ENCODE peak calls at places on chromosomes 4 and X, in seven cellular contexts. D, C, Q, E, A, U and S are unnamed samples.
A peak's percentile ranks its signal among the peaks of the same experiment; 100 is the strongest.

GRCh38 chrX:136260801-136261200 is 9.6 kb upstream of the MAP7D3 start:
- DNase-seq in Q (no peak), E (no peak), D (no peak), C (no peak), U (peak; percentile 80), A (no peak), S (no peak)

GRCh38 chrX:12441376-12442128 is 303.3 kb downstream of the FRMPD4 start:
- DNase-seq in Q (no peak), U (no peak), A (no peak), C (no peak), E (no peak), D (no peak), S (no peak)

GRCh38 chr4:184649971-184650855 is 675 bp downstream of the PRIMPOL start:
- DNase-seq in Q (no peak), D (peak; percentile 46), E (no peak), A (peak; percentile 27), U (peak; percentile 40), C (no peak), S (peak; percentile 68)

GRCh38 chr4:147118523-147118922 is 172.9 kb upstream of the TTC29 start:
- DNase-seq in C (no peak), D (peak; percentile 75), Q (no peak), A (peak; percentile 1), U (no peak), E (no peak), S (no peak)

GRCh38 chr4:76301068-76301774 is 5.3 kb upstream of the STBD1 start:
- DNase-seq in D (peak; percentile 96), E (no peak), Q (peak; percentile 55), A (no peak), U (no peak), C (peak; percentile 28), S (no peak)

GRCh38 chr4:47122592-47123291 is 91.4 kb downstream of the GABRB1 start:
- DNase-seq in Q (no peak), A (peak; percentile 65), E (peak; percentile 54), C (peak; percentile 57), U (peak; percentile 86), D (peak; percentile 78), S (peak; percentile 83)

GRCh38 chr4:186651624-186652023 is 72.0 kb downstream of the FAT1 start:
- DNase-seq in E (peak; percentile 55), A (peak; percentile 68), Q (peak; percentile 53), U (peak; percentile 63), D (no peak), C (no peak), S (peak; percentile 85)

GRCh38 chr4:93719552-93719951 is 109.0 kb upstream of the ATOH1 start:
- DNase-seq in A (no peak), Q (no peak), E (no peak), U (no peak), D (no peak), C (no peak), S (no peak)

GRCh38 chr4:156594619-156595018 is 377.0 kb downstream of the PDGFC start:
- DNase-seq in C (no peak), U (peak; percentile 81), D (no peak), E (no peak), Q (no peak), A (peak; percentile 5), S (no peak)

GRCh38 chrX:69032601-69033000 is 132.7 kb downstream of the PJA1 start:
- DNase-seq in U (no peak), D (no peak), A (no peak), Q (no peak), C (no peak), E (no peak), S (no peak)

GRCh38 chr4:21716526-21716925 is 232.0 kb downstream of the KCNIP4 start:
- DNase-seq in A (no peak), E (no peak), Q (no peak), D (no peak), U (no peak), C (no peak), S (no peak)

GRCh38 chr4:1210241-1210841 is 38.0 kb upstream of the SPON2 start:
- DNase-seq in C (no peak), D (no peak), U (no peak), E (no peak), A (no peak), Q (no peak), S (no peak)

GRCh38 chrX:57367649-57368048 is 81.1 kb downstream of the FAAH2 start:
- DNase-seq in D (no peak), E (peak; percentile 7), Q (no peak), C (no peak), A (peak; percentile 16), U (peak; percentile 0), S (peak; percentile 10)

GRCh38 chr4:14222630-14223029 is 595.1 kb upstream of the BOD1L1 start:
- DNase-seq in A (no peak), D (no peak), U (no peak), Q (no peak), C (no peak), E (no peak), S (no peak)

GRCh38 chr4:93867416-93868001 is 39.0 kb downstream of the ATOH1 start:
- DNase-seq in U (no peak), C (no peak), E (no peak), D (no peak), Q (no peak), A (no peak), S (no peak)

GRCh38 chrX:67780694-67781109 is 236.9 kb downstream of the AR start:
- DNase-seq in Q (no peak), E (peak; percentile 11), C (no peak), A (peak; percentile 15), U (no peak), D (peak; percentile 3), S (peak; percentile 16)

GRCh38 chr4:52196606-52197130 is 145.6 kb downstream of the SPATA18 start:
- DNase-seq in C (no peak), D (no peak), Q (no peak), E (no peak), A (no peak), U (no peak), S (no peak)

GRCh38 chr4:182297659-182298058 is 54.5 kb downstream of the TENM3 start:
- DNase-seq in C (no peak), U (no peak), E (no peak), A (no peak), Q (no peak), D (no peak), S (no peak)

GRCh38 chr4:12924728-12925320 is 559.3 kb downstream of the RAB28 start:
- DNase-seq in Q (no peak), D (no peak), E (no peak), A (no peak), U (no peak), C (no peak), S (no peak)

GRCh38 chrX:54074826-54075225 is 30.6 kb upstream of the PHF8 start:
- DNase-seq in Q (no peak), A (no peak), D (no peak), U (no peak), E (no peak), C (no peak), S (no peak)

GRCh38 chrX:106949366-106949765 is 29.2 kb downstream of the CLDN2 start:
- DNase-seq in E (no peak), Q (no peak), D (no peak), A (no peak), C (no peak), U (no peak), S (no peak)

GRCh38 chrX:127708155-127708554 is 344.0 kb downstream of the ACTRT1 start:
- DNase-seq in Q (peak; percentile 23), C (no peak), U (no peak), A (no peak), D (no peak), E (no peak), S (no peak)

GRCh38 chr4:8451440-8452182 is 11.0 kb downstream of the TRMT44 start:
- DNase-seq in E (no peak), A (no peak), U (no peak), C (no peak), Q (no peak), D (no peak), S (no peak)

GRCh38 chr4:10403633-10404445 is 53.4 kb downstream of the ZNF518B start:
- DNase-seq in C (no peak), A (peak; percentile 7), D (peak; percentile 20), Q (no peak), U (peak; percentile 42), E (peak; percentile 21), S (peak; percentile 75)